ENCODE peak calls at places on chromosomes 16 and 17, in ten cellular contexts. I is activated CD8-positive, alpha-beta T cell treated with anti-CD3 and anti-CD28 coated beads for 36 hours; S is activated naive CD8-positive, alpha-beta T cell treated with anti-CD3 and anti-CD28 coated beads, Interleukin-2, amount 10 ng/mL, durations not matched to agents 7 days and 5 days; P is stimulated activated naive B cell treated with anti-CD40 and anti-IgM and Interleukin-4, amounts not matched to agents 10 μg/mL and 1 μg/mL and 100 μg/mL, for 72 hours; W is activated T-cell treated with anti-CD3 and anti-CD28 coated beads, Interleukin-2, amount 50 U/mL, for 72 hours; E is right cardiac atrium; B is mucosa of descending colon; R is T-cell; H is pancreas; Q is left lung. O is an unnamed sample.

GRCh38 chr17:5526821-5527598 is 40.6 kb downstream of the MIS12 start:
- ATAC-seq in I (peak; percentile 97), S (peak; percentile 75), P (peak; percentile 98), W (peak; percentile 99), E (peak; percentile 94), B (peak; percentile 62), R (no peak), H (peak; percentile 86), Q (peak; percentile 70), O (peak; percentile 35)

GRCh38 chr16:81967358-81967757 is 43.9 kb downstream of the SDR42E1 start:
- ATAC-seq in I (no peak), S (no peak), P (peak; percentile 73), W (no peak), E (no peak), B (no peak), R (no peak), H (no peak), Q (no peak), O (no peak)

GRCh38 chr16:57348361-57348760 is 10.2 kb upstream of the CCL22 start:
- ATAC-seq in I (no peak), S (no peak), P (no peak), W (no peak), E (no peak), B (no peak), R (no peak), H (no peak), Q (no peak), O (no peak)

GRCh38 chr17:31581022-31581483 is 189.6 kb downstream of the RAB11FIP4 start:
- ATAC-seq in I (no peak), S (no peak), P (peak; percentile 33), W (no peak), E (peak; percentile 86), B (peak; percentile 81), R (no peak), H (peak; percentile 88), Q (peak; percentile 83), O (peak; percentile 53)

GRCh38 chr17:75182569-75183436 is at the start of gene SUMO2:
- ATAC-seq in I (peak; percentile 82), S (peak; percentile 80), P (peak; percentile 83), W (peak; percentile 85), E (peak; percentile 95), B (peak; percentile 97), R (peak; percentile 86), H (peak; percentile 96), Q (peak; percentile 94), O (peak; percentile 98)

GRCh38 chr17:8121531-8122390 is 2.1 kb downstream of the HES7 start:
- ATAC-seq in I (peak; percentile 25), S (peak; percentile 34), P (peak; percentile 14), W (peak; percentile 44), E (peak; percentile 18), B (peak; percentile 20), R (peak; percentile 5), H (no peak), Q (peak; percentile 19), O (no peak)

GRCh38 chr17:6546069-6546718 is 10.2 kb downstream of the PITPNM3 start:
- ATAC-seq in I (no peak), S (no peak), P (no peak), W (no peak), E (no peak), B (no peak), R (no peak), H (no peak), Q (no peak), O (no peak)

GRCh38 chr16:52434224-52434623 is 112.7 kb downstream of the TOX3 start:
- ATAC-seq in I (no peak), S (no peak), P (no peak), W (no peak), E (no peak), B (no peak), R (no peak), H (no peak), Q (no peak), O (no peak)

GRCh38 chr17:42761638-42762037 is 611 bp downstream of the RAMP2 start:
- ATAC-seq in I (no peak), S (no peak), P (no peak), W (no peak), E (no peak), B (no peak), R (no peak), H (no peak), Q (no peak), O (no peak)

GRCh38 chr16:975313-975690 is 4.5 kb upstream of the LMF1 start:
- ATAC-seq in I (no peak), S (no peak), P (no peak), W (no peak), E (no peak), B (no peak), R (no peak), H (no peak), Q (no peak), O (no peak)

GRCh38 chr17:31486351-31487062 is 95.0 kb downstream of the RAB11FIP4 start:
- ATAC-seq in I (no peak), S (no peak), P (no peak), W (no peak), E (no peak), B (no peak), R (no peak), H (peak; percentile 41), Q (peak; percentile 3), O (no peak)

GRCh38 chr17:62109924-62110323 is 44.8 kb upstream of the MED13 start:
- ATAC-seq in I (no peak), S (no peak), P (no peak), W (peak; percentile 8), E (no peak), B (no peak), R (no peak), H (no peak), Q (no peak), O (peak; percentile 53)

O was measured in esophagus mucosa.